ENCODE peak calls at places on chromosomes 7 and 10, in four cellular contexts. One of them, this sample, is unnamed.

GRCh38 chr7:51451751-51452465 is 135.3 kb upstream of the COBL start:
- DNase-seq in AG04449: no peak
- DNase-seq in upper lobe of right lung: no peak
- DNase-seq in skeletal muscle cell: no peak
- DNase-seq in this sample: no peak

GRCh38 chr7:120989571-120990220 is 1.2 kb downstream of the CPED1 start:
- DNase-seq in upper lobe of right lung: no peak
- DNase-seq in AG04449: no peak
- DNase-seq in skeletal muscle cell: no peak
- DNase-seq in this sample: no peak

GRCh38 chr10:97632949-97633884 is at the start of gene MORN4:
- DNase-seq in skeletal muscle cell: peak; percentile 57
- DNase-seq in AG04449: no peak
- DNase-seq in upper lobe of right lung: peak; percentile 96
- DNase-seq in this sample: peak; percentile 39

GRCh38 chr10:79007843-79008319 is 60.9 kb upstream of the ZMIZ1 start:
- DNase-seq in AG04449: no peak
- DNase-seq in skeletal muscle cell: no peak
- DNase-seq in upper lobe of right lung: no peak
- DNase-seq in this sample: no peak

GRCh38 chr7:137742051-137742450 is 104.7 kb downstream of the DGKI start:
- DNase-seq in upper lobe of right lung: no peak
- DNase-seq in AG04449: no peak
- DNase-seq in skeletal muscle cell: no peak
- DNase-seq in this sample: no peak

GRCh38 chr7:2821161-2821841 is 22.8 kb downstream of the GNA12 start:
- DNase-seq in upper lobe of right lung: no peak
- DNase-seq in skeletal muscle cell: peak; percentile 61
- DNase-seq in AG04449: no peak
- DNase-seq in this sample: peak; percentile 62

GRCh38 chr7:159211540-159212182 is 67.0 kb upstream of the VIPR2 start:
- DNase-seq in upper lobe of right lung: no peak
- DNase-seq in skeletal muscle cell: no peak
- DNase-seq in AG04449: no peak
- DNase-seq in this sample: no peak

GRCh38 chr7:116988363-116988989 is 35.2 kb downstream of the ST7 start:
- DNase-seq in skeletal muscle cell: no peak
- DNase-seq in AG04449: no peak
- DNase-seq in upper lobe of right lung: no peak
- DNase-seq in this sample: no peak

GRCh38 chr7:57407125-57407524 is 42.9 kb upstream of the ZNF716 start:
- DNase-seq in skeletal muscle cell: no peak
- DNase-seq in AG04449: no peak
- DNase-seq in upper lobe of right lung: no peak
- DNase-seq in this sample: no peak

GRCh38 chr7:85102813-85103350 is 84.0 kb downstream of the SEMA3D start:
- DNase-seq in AG04449: no peak
- DNase-seq in skeletal muscle cell: no peak
- DNase-seq in upper lobe of right lung: no peak
- DNase-seq in this sample: peak; percentile 33

GRCh38 chr7:136009488-136010079 is 32.4 kb upstream of the MTPN start:
- DNase-seq in AG04449: no peak
- DNase-seq in upper lobe of right lung: no peak
- DNase-seq in skeletal muscle cell: no peak
- DNase-seq in this sample: no peak

GRCh38 chr10:104689547-104689946 is 48.5 kb downstream of the SORCS3 start:
- DNase-seq in AG04449: no peak
- DNase-seq in upper lobe of right lung: no peak
- DNase-seq in skeletal muscle cell: no peak
- DNase-seq in this sample: no peak

GRCh38 chr7:74320645-74321178 is 31.5 kb downstream of the CLIP2 start:
- DNase-seq in skeletal muscle cell: no peak
- DNase-seq in upper lobe of right lung: no peak
- DNase-seq in AG04449: no peak
- DNase-seq in this sample: no peak

GRCh38 chr7:511476-512145 is 8.0 kb downstream of the PDGFA start:
- DNase-seq in skeletal muscle cell: no peak
- DNase-seq in upper lobe of right lung: peak; percentile 68
- DNase-seq in AG04449: no peak
- DNase-seq in this sample: no peak

GRCh38 chr7:80288175-80289122 is 153.8 kb downstream of the GNAI1 start:
- DNase-seq in upper lobe of right lung: no peak
- DNase-seq in skeletal muscle cell: peak; percentile 91
- DNase-seq in AG04449: no peak
- DNase-seq in this sample: no peak

GRCh38 chr10:12741255-12741915 is 260.1 kb downstream of the CCDC3 start:
- DNase-seq in skeletal muscle cell: no peak
- DNase-seq in upper lobe of right lung: no peak
- DNase-seq in AG04449: no peak
- DNase-seq in this sample: no peak

DNA sequence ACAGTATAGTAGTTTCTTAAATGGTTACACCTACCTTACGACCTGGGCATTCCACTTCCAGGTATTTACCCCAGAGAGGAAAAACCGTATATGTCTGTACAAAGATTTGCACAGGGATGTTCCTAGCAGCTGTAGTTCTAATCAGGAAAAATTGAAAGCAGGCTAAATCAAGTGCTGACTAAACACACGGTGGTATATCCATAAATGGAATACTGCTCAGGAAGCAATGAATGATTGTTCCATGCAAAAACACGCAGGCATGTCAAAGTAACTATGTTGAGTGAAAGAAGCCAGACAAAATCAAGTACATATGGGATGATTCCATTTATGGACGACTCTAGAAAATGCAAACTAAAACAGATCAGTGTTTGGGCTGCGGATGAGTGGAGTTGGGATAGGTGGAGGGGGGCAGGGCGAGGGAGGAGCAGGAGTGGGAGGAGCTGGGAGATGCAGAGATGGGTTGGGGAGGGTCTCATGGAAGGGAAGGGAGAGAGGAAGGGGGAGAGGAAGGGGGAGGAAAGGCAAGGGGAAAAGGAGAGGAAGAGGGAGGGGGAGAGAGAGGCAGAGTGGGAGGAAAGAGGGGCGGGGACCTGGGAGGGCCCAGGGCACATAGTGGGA is 484 bp upstream of the MSRB2 start:
- DNase-seq in upper lobe of right lung: no peak
- DNase-seq in skeletal muscle cell: no peak
- DNase-seq in AG04449: no peak
- DNase-seq in this sample: no peak
- H3K4me3 ChIP-seq in upper lobe of right lung: peak overlapping the region; percentile 75
- H3K4me3 ChIP-seq in skeletal muscle cell: peak overlapping the region; percentile 67
- H3K4me3 ChIP-seq in AG04449: peak overlapping the region; percentile 68
- H3K4me3 ChIP-seq in this sample: peak overlapping the region; percentile 67

DNA sequence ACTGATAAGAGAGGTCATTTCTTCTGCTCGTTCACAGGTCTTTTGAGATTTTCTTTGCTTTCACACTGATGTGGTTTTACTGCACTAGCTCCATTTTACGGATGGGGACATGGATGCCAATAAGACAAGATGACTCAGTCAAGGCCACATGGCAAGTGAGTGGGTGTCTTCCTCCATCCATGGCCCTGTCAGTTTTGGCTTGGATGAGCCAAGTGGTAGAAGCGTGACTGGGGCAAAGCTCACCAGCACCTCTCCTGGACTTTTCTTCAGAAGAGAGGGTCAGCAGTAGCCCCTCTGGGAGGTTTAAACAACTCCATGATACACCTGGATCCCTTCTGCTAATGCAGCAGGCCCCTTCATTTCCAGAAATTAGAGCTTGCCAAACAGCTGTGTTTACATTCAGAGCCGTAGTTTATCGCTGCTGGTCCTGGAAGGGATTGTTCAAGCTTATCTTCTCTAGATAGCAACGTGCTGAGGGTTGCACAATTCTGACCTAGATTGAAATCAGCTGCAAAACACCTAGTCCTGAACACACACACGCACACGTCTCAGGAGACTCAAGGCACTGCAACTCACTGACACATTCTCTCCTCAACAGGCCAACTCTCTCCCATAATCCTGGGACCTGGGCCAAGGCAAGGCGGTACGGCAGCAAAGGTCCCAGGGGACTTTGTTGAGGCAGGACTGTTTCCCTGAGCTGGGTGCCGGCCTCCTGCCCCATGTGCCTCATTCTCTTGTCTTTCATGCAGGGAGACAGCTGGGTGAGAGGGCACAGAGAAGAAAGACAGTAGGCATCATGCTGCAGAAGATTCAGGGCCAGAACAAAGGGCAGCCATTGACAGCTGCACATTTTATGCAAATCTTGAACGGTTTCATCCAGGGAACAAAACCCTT is 14.2 kb upstream of the PDCD4 start:
- DNase-seq in AG04449: no peak
- DNase-seq in skeletal muscle cell: no peak
- DNase-seq in upper lobe of right lung: no peak
- DNase-seq in this sample: no peak
- H3K4me3 ChIP-seq in AG04449: no peak overlapping the region
- H3K4me3 ChIP-seq in skeletal muscle cell: no peak overlapping the region
- H3K4me3 ChIP-seq in upper lobe of right lung: no peak overlapping the region
- H3K4me3 ChIP-seq in this sample: no peak overlapping the region

GRCh38 chr10:22250897-22251605 is 33.2 kb upstream of the EBLN1 start:
- DNase-seq in skeletal muscle cell: no peak
- DNase-seq in upper lobe of right lung: no peak
- DNase-seq in AG04449: no peak
- DNase-seq in this sample: no peak
- H3K4me3 ChIP-seq in skeletal muscle cell: peak overlapping the region; percentile 59
- H3K4me3 ChIP-seq in upper lobe of right lung: peak overlapping the region; percentile 72
- H3K4me3 ChIP-seq in AG04449: peak overlapping the region; percentile 55
- H3K4me3 ChIP-seq in this sample: peak overlapping the region; percentile 50

DNA sequence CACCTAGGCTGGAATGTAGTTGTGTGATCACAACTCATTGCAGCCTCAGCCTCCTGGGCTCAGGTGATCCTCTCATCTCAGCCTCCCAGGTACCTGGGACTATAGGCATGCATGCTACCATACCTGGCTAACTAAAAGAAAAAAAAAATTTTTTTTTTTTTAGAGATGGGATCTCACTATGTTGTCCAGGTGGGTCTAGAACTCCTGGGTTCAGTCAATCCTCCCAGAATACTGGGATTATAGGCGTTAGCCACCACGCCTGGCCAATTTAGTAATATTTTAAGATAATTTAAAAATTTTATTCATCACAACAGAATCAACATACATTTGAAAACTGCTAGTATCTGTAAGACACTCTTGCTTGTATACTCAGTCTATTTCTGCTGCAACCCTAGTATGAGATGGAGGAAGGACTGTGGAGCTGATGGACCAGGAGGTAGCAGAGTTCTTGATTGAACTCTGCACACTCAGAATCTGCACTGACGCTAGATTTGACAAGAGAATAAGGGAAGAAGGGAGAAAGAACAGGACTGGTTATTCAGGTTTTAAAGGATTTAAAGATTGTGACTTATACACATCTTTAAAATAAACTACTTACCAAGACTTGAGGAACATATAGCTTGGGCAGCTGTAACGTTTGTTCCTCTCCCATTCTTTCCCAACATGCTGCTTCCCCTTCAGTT is 57.6 kb downstream of the VCL start:
- DNase-seq in AG04449: no peak
- DNase-seq in skeletal muscle cell: no peak
- DNase-seq in upper lobe of right lung: no peak
- DNase-seq in this sample: no peak
- H3K4me3 ChIP-seq in AG04449: no peak overlapping the region
- H3K4me3 ChIP-seq in skeletal muscle cell: no peak overlapping the region
- H3K4me3 ChIP-seq in upper lobe of right lung: no peak overlapping the region
- H3K4me3 ChIP-seq in this sample: no peak overlapping the region

GRCh38 chr7:95589766-95590165 is 6.5 kb downstream of the PDK4 start:
- DNase-seq in skeletal muscle cell: no peak
- DNase-seq in upper lobe of right lung: no peak
- DNase-seq in AG04449: no peak
- DNase-seq in this sample: no peak
- H3K4me3 ChIP-seq in skeletal muscle cell: no peak overlapping the region
- H3K4me3 ChIP-seq in upper lobe of right lung: peak overlapping the region; percentile 76
- H3K4me3 ChIP-seq in AG04449: no peak overlapping the region
- H3K4me3 ChIP-seq in this sample: no peak overlapping the region

DNA sequence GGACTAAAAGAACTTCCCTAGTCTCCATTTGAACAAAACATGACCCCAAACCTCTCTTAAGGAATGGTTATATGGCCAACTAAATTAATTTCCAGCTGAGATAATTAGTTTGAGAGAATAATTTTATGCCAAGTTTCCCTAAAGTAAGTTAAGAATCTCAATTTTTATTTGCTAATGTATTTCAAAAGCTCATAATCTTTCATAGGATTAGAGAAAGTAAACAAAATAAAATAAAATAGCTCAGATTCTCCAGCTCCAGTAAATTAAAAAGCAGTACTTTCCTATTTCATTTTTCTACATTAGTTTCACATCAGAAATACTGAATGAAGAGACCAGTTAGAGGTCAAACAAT is 44.4 kb downstream of the ENO4 start:
- DNase-seq in AG04449: no peak
- DNase-seq in upper lobe of right lung: no peak
- DNase-seq in skeletal muscle cell: no peak
- DNase-seq in this sample: no peak
- H3K4me3 ChIP-seq in AG04449: no peak overlapping the region
- H3K4me3 ChIP-seq in upper lobe of right lung: no peak overlapping the region
- H3K4me3 ChIP-seq in skeletal muscle cell: no peak overlapping the region
- H3K4me3 ChIP-seq in this sample: no peak overlapping the region

This sample was measured in BJ.